ENCODE peak calls at places on chromosomes 16 and 17, in five cellular contexts. One of them, this sample, is unnamed. For H3K4me1, the result is how much of the 10 kb centered on the place peaks cover.

GRCh38 chr17:28118362-28118761 is 75.9 kb downstream of the NLK start:
- DNase-seq in psoas muscle: no peak
- DNase-seq in neuronal stem cell: no peak
- DNase-seq in tibial nerve: no peak
- DNase-seq in cardiac muscle cell: no peak
- DNase-seq in this sample: no peak

GRCh38 chr17:58184986-58185761 is 7.4 kb upstream of the EPX start:
- DNase-seq in psoas muscle: no peak
- DNase-seq in neuronal stem cell: no peak
- DNase-seq in tibial nerve: no peak
- DNase-seq in cardiac muscle cell: no peak
- DNase-seq in this sample: no peak

GRCh38 chr16:27779719-27780161 is 229.8 kb downstream of the KATNIP start:
- DNase-seq in psoas muscle: peak
- DNase-seq in neuronal stem cell: peak
- DNase-seq in tibial nerve: peak
- DNase-seq in cardiac muscle cell: peak
- DNase-seq in this sample: peak

GRCh38 chr17:38730526-38731379 is 612 bp downstream of the CISD3 start:
- DNase-seq in psoas muscle: peak
- DNase-seq in neuronal stem cell: no peak
- DNase-seq in tibial nerve: peak
- DNase-seq in cardiac muscle cell: peak
- DNase-seq in this sample: peak

GRCh38 chr17:27282054-27282501 is 11.8 kb upstream of the WSB1 start:
- DNase-seq in psoas muscle: no peak
- DNase-seq in neuronal stem cell: no peak
- DNase-seq in tibial nerve: peak
- DNase-seq in cardiac muscle cell: peak
- DNase-seq in this sample: no peak

GRCh38 chr16:24011237-24011636 is 175.5 kb downstream of the PRKCB start:
- DNase-seq in psoas muscle: no peak
- DNase-seq in neuronal stem cell: no peak
- DNase-seq in tibial nerve: no peak
- DNase-seq in cardiac muscle cell: no peak
- DNase-seq in this sample: no peak

GRCh38 chr17:15884731-15885130 is 60.2 kb upstream of the ADORA2B start:
- DNase-seq in psoas muscle: no peak
- DNase-seq in neuronal stem cell: no peak
- DNase-seq in tibial nerve: no peak
- DNase-seq in cardiac muscle cell: peak
- DNase-seq in this sample: no peak

GRCh38 chr17:9451919-9452318 is 123.7 kb downstream of the STX8 start:
- DNase-seq in psoas muscle: no peak
- DNase-seq in neuronal stem cell: no peak
- DNase-seq in tibial nerve: no peak
- DNase-seq in cardiac muscle cell: no peak
- DNase-seq in this sample: no peak

GRCh38 chr16:19179890-19180490 is 11.9 kb downstream of the SYT17 start:
- DNase-seq in psoas muscle: peak
- DNase-seq in neuronal stem cell: peak
- DNase-seq in tibial nerve: peak
- DNase-seq in cardiac muscle cell: peak
- DNase-seq in this sample: peak

GRCh38 chr16:57795431-57795878 is 6.8 kb downstream of the KIFC3 start:
- DNase-seq in psoas muscle: peak
- DNase-seq in neuronal stem cell: no peak
- DNase-seq in tibial nerve: no peak
- DNase-seq in cardiac muscle cell: peak
- DNase-seq in this sample: peak

GRCh38 chr17:3002538-3003301 is 60.7 kb downstream of the OR1D5 start:
- DNase-seq in psoas muscle: no peak
- DNase-seq in neuronal stem cell: no peak
- DNase-seq in tibial nerve: no peak
- DNase-seq in cardiac muscle cell: no peak
- DNase-seq in this sample: no peak

GRCh38 chr16:82360024-82360783 is 190.2 kb upstream of the MPHOSPH6 start:
- DNase-seq in psoas muscle: no peak
- DNase-seq in neuronal stem cell: no peak
- DNase-seq in tibial nerve: no peak
- DNase-seq in cardiac muscle cell: no peak
- DNase-seq in this sample: no peak

GRCh38 chr17:29190039-29190438 is 9.8 kb upstream of the MYO18A start:
- DNase-seq in psoas muscle: no peak
- DNase-seq in neuronal stem cell: no peak
- DNase-seq in tibial nerve: no peak
- DNase-seq in cardiac muscle cell: no peak
- DNase-seq in this sample: no peak

GRCh38 chr17:44830359-44831269 is 527 bp upstream of the GJC1 start:
- DNase-seq in psoas muscle: no peak
- DNase-seq in neuronal stem cell: no peak
- DNase-seq in tibial nerve: no peak
- DNase-seq in cardiac muscle cell: peak
- DNase-seq in this sample: no peak

GRCh38 chr16:2473999-2474876 is 689 bp upstream of the TBC1D24 start:
- DNase-seq in psoas muscle: peak
- DNase-seq in neuronal stem cell: no peak
- DNase-seq in tibial nerve: no peak
- DNase-seq in cardiac muscle cell: peak
- DNase-seq in this sample: peak

GRCh38 chr16:31273676-31274075 is 13.9 kb downstream of the ITGAM start:
- DNase-seq in psoas muscle: no peak
- DNase-seq in neuronal stem cell: no peak
- DNase-seq in tibial nerve: no peak
- DNase-seq in cardiac muscle cell: no peak
- DNase-seq in this sample: no peak

GRCh38 chr17:77405867-77406513 is 265.2 kb downstream of the SEC14L1 start:
- DNase-seq in psoas muscle: no peak
- DNase-seq in neuronal stem cell: no peak
- DNase-seq in tibial nerve: no peak
- DNase-seq in cardiac muscle cell: no peak
- DNase-seq in this sample: no peak

GRCh38 chr17:12492450-12492849 is 173.2 kb upstream of the MYOCD start:
- DNase-seq in psoas muscle: no peak
- DNase-seq in neuronal stem cell: no peak
- DNase-seq in tibial nerve: no peak
- DNase-seq in cardiac muscle cell: peak
- DNase-seq in this sample: no peak

GRCh38 chr17:62708587-62708986 is 81.1 kb downstream of the MRC2 start:
- DNase-seq in psoas muscle: no peak
- DNase-seq in neuronal stem cell: no peak
- DNase-seq in tibial nerve: no peak
- DNase-seq in cardiac muscle cell: no peak
- DNase-seq in this sample: no peak

GRCh38 chr16:81843243-81843582 is 64.1 kb downstream of the PLCG2 start:
- DNase-seq in psoas muscle: no peak
- DNase-seq in neuronal stem cell: no peak
- DNase-seq in tibial nerve: no peak
- DNase-seq in cardiac muscle cell: peak
- DNase-seq in this sample: no peak

GRCh38 chr16:47734987-47735594 is 274.0 kb downstream of the PHKB start:
- DNase-seq in psoas muscle: no peak
- DNase-seq in neuronal stem cell: no peak
- DNase-seq in tibial nerve: no peak
- DNase-seq in cardiac muscle cell: no peak
- DNase-seq in this sample: no peak

GRCh38 chr17:63702223-63702577 is 2.3 kb upstream of the LIMD2 start:
- DNase-seq in psoas muscle: no peak
- DNase-seq in neuronal stem cell: no peak
- DNase-seq in tibial nerve: no peak
- DNase-seq in cardiac muscle cell: no peak
- DNase-seq in this sample: no peak

GRCh38 chr17:27756467-27757371 is 43.6 kb downstream of the NOS2 start:
- DNase-seq in psoas muscle: peak
- DNase-seq in neuronal stem cell: peak
- DNase-seq in tibial nerve: peak
- DNase-seq in cardiac muscle cell: peak
- DNase-seq in this sample: peak

GRCh38 chr17:48240562-48241130 is 133.1 kb downstream of the SNX11 start:
- DNase-seq in psoas muscle: no peak
- DNase-seq in neuronal stem cell: no peak
- DNase-seq in tibial nerve: no peak
- DNase-seq in cardiac muscle cell: peak
- DNase-seq in this sample: no peak

GRCh38 chr16:29734826-29735225 is 11.0 kb downstream of the C16orf54 start:
- DNase-seq in psoas muscle: no peak
- DNase-seq in neuronal stem cell: no peak
- DNase-seq in tibial nerve: no peak
- DNase-seq in cardiac muscle cell: no peak
- DNase-seq in this sample: no peak

GRCh38 chr17:59763861-59764260 is 56.4 kb downstream of the VMP1 start:
- DNase-seq in psoas muscle: no peak
- DNase-seq in neuronal stem cell: no peak
- DNase-seq in tibial nerve: no peak
- DNase-seq in cardiac muscle cell: peak
- DNase-seq in this sample: no peak

GRCh38 chr17:59762022-59762825 is 54.8 kb downstream of the VMP1 start:
- DNase-seq in psoas muscle: no peak
- DNase-seq in neuronal stem cell: no peak
- DNase-seq in tibial nerve: no peak
- DNase-seq in cardiac muscle cell: peak
- DNase-seq in this sample: no peak

GRCh38 chr17:59761385-59762021 is 54.0 kb downstream of the VMP1 start:
- DNase-seq in psoas muscle: no peak
- DNase-seq in neuronal stem cell: peak
- DNase-seq in tibial nerve: no peak
- DNase-seq in cardiac muscle cell: peak
- DNase-seq in this sample: no peak

GRCh38 chr17:59764292-59764741 is 56.9 kb downstream of the VMP1 start:
- DNase-seq in psoas muscle: no peak
- DNase-seq in neuronal stem cell: no peak
- DNase-seq in tibial nerve: no peak
- DNase-seq in cardiac muscle cell: no peak
- DNase-seq in this sample: no peak

GRCh38 chr17:59762826-59763374 is 55.4 kb downstream of the VMP1 start:
- DNase-seq in psoas muscle: no peak
- DNase-seq in neuronal stem cell: no peak
- DNase-seq in tibial nerve: no peak
- DNase-seq in cardiac muscle cell: no peak
- DNase-seq in this sample: no peak
- H3K27ac ChIP-seq in psoas muscle: no peak
- H3K27ac ChIP-seq in neuronal stem cell: no peak
- H3K27ac ChIP-seq in tibial nerve: no peak
- H3K27ac ChIP-seq in cardiac muscle cell: peak
- H3K27ac ChIP-seq in this sample: no peak

DNA sequence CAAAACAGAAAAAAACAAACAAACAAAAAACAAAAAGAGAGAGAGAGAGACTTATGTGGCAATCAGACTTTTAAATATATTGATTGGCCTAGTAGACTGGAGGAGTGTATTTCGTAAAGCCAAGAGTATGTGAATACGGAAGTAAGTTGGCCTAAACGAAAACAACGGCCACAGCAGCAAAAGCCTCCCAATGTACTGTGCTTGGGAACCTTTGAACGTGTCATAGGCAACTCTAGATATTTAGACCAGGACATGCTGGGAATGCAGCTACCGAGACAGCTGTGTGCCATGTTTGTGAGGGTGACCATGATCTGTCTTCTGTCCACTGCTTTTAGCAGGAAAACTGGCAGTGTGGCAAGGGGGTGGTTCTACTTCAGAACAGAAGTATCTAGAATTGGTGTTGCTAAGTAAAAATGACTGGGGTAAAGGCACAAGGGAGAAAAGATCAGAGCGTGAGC is 7.4 kb downstream of the MAF start:
- DNase-seq in psoas muscle: peak
- DNase-seq in neuronal stem cell: no peak
- DNase-seq in tibial nerve: no peak
- DNase-seq in cardiac muscle cell: no peak
- DNase-seq in this sample: peak
- H3K4me3 ChIP-seq in psoas muscle: peak
- H3K4me3 ChIP-seq in neuronal stem cell: no peak
- H3K4me3 ChIP-seq in tibial nerve: no peak
- H3K4me3 ChIP-seq in cardiac muscle cell: no peak
- H3K4me3 ChIP-seq in this sample: no peak

DNA sequence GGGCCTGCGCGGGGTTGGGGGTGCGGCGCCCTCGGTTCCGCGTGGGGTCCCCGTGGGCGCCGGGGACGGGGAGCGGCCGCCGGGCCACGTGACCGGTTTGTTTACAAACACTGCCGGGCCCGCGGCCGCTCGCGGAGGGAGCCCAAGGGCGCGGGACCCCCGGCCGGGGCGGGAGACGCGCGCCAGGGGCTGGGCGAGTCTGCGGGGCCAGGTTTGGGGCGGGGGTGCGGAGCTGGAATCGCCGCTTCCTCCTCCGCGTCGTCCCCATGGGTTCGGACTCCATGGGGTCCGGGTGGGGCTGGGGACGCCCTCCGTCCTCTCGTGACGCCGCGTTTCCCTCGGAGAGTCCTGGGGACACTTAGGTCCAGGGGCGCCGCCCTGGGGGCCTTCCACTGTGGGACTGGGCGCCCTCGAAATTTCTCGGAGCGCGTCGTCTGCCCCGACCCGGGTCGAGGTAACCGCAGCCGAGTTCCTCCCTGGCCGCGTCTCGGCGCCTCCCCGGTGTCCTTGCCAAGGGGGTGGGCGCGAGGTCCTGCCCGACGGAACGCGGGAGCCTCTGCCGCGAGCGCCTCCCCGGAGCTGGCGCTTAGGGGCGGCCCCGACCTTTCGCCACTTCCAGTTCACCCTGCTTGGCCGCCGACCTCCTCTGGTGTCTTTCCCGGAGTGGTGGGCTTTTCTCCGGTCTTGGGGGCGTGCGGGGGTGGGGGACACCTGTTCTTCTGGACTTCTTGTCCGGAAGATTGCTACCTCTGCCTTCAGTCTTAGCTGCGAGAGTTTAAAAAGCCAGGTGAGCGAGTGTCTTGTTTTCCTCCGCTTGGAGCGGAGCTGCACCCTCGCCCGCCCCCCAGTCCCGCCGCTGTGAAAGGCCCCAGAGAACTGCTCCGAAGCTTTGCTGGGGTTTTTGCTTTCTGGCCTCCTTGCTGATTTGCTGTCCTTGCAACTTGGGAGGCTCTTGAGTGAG is 754 bp downstream of the YPEL2 start:
- DNase-seq in psoas muscle: peak
- DNase-seq in neuronal stem cell: peak
- DNase-seq in tibial nerve: peak
- DNase-seq in cardiac muscle cell: peak
- DNase-seq in this sample: peak
- H3K4me1 ChIP-seq in psoas muscle: half or more
- H3K4me1 ChIP-seq in neuronal stem cell: under half
- H3K4me1 ChIP-seq in tibial nerve: under half
- H3K4me1 ChIP-seq in cardiac muscle cell: half or more
- H3K4me1 ChIP-seq in this sample: under half

DNA sequence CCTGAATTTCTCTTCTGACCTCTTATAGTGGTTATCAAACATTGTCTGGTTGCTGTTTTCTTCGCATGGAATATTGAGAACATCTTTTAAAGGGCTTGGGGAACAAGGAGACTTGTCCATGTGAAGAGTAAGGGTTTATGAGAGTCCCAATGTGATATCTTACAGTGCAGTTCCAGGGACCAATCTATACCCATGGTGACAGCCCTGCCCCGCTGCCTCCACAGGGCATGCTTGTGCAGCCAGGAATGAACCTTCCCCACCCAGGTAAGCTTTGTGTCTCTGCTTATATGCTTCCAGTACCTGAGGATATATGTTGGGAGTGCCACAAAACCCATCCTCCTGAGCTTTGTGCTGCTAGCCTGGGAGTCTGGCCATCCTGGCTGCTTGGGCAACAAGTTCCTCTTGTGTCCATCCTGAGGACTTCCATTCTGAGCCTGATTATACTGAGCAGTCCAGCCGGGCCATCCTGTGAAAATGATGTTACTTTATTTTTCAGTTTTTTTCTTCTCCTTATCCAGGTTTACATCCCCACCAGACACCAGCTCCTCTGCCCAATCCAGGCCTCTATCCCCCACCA is 9.5 kb upstream of the RAPGEFL1 start:
- DNase-seq in psoas muscle: no peak
- DNase-seq in neuronal stem cell: no peak
- DNase-seq in tibial nerve: no peak
- DNase-seq in cardiac muscle cell: no peak
- DNase-seq in this sample: no peak
- H3K27ac ChIP-seq in psoas muscle: peak
- H3K27ac ChIP-seq in neuronal stem cell: peak
- H3K27ac ChIP-seq in tibial nerve: no peak
- H3K27ac ChIP-seq in cardiac muscle cell: peak
- H3K27ac ChIP-seq in this sample: peak

This sample was measured in thyroid gland.